ENCODE peak calls at places on chromosomes 5 and 9, in four cellular contexts. N is transverse colon, U is Peyer's patch, H is adrenal gland. O is an unnamed sample. For H3K36me3, the result is how much of the 10 kb centered on the place peaks cover.

GRCh38 chr5:3313569-3313968 is 282.1 kb upstream of the IRX1 start:
- DNase-seq in H (no peak), N (no peak), U (no peak), O (no peak)

GRCh38 chr5:17080361-17080760 is 137.1 kb upstream of the BASP1 start:
- DNase-seq in U (no peak), H (no peak), N (no peak), O (no peak)

GRCh38 chr5:59768204-59769040 is 125.1 kb downstream of the PDE4D start:
- DNase-seq in U (peak), N (peak), H (peak), O (peak)

GRCh38 chr5:1214936-1215220 is 10.3 kb upstream of the SLC6A18 start:
- DNase-seq in N (no peak), U (no peak), H (no peak), O (no peak)

GRCh38 chr5:176647870-176648466 is 684 bp downstream of the TSPAN17 start:
- DNase-seq in H (peak), N (peak), U (peak), O (peak)

GRCh38 chr5:134590992-134591659 is 41.5 kb downstream of the SAR1B start:
- DNase-seq in U (peak), N (peak), H (no peak), O (no peak)

GRCh38 chr9:126543490-126543889 is 70.2 kb upstream of the LMX1B start:
- DNase-seq in U (no peak), H (no peak), N (no peak), O (no peak)

GRCh38 chr5:170755679-170756456 is 27.7 kb upstream of the GABRP start:
- DNase-seq in U (no peak), H (no peak), N (peak), O (no peak)

GRCh38 chr9:70011366-70011765 is 32.3 kb upstream of the MAMDC2 start:
- DNase-seq in U (no peak), N (no peak), H (no peak), O (no peak)

GRCh38 chr5:135245521-135246499 is 153.2 kb downstream of the MACROH2A1 start:
- DNase-seq in H (peak), U (peak), N (no peak), O (peak)

GRCh38 chr5:68220914-68221313 is 5.4 kb downstream of the PIK3R1 start:
- DNase-seq in H (no peak), N (no peak), U (no peak), O (no peak)

GRCh38 chr9:137303893-137304382 is 1.9 kb upstream of the NRARP start:
- DNase-seq in H (no peak), N (no peak), U (peak), O (peak)

GRCh38 chr9:13688990-13689600 is 409.6 kb upstream of the MPDZ start:
- DNase-seq in N (no peak), U (no peak), H (no peak), O (no peak)

GRCh38 chr9:32841314-32841713 is 58.0 kb downstream of the TMEM215 start:
- DNase-seq in H (no peak), N (no peak), U (no peak), O (no peak)

GRCh38 chr9:251398-251797 is 36.7 kb downstream of the DOCK8 start:
- DNase-seq in N (no peak), U (no peak), H (no peak), O (no peak)

GRCh38 chr5:81601912-81602311 is 149.0 kb downstream of the SSBP2 start:
- DNase-seq in H (no peak), U (no peak), N (no peak), O (no peak)

GRCh38 chr5:179413086-179413690 is 67.9 kb upstream of the ADAMTS2 start:
- DNase-seq in U (no peak), H (peak), N (no peak), O (no peak)

GRCh38 chr5:95900383-95900958 is 61.2 kb downstream of the ELL2 start:
- DNase-seq in H (peak), U (no peak), N (no peak), O (no peak)

GRCh38 chr9:135604437-135605237 is 34.7 kb downstream of the GLT6D1 start:
- DNase-seq in N (no peak), U (peak), H (peak), O (peak)

GRCh38 chr9:126893079-126893478 is 21.5 kb upstream of the RALGPS1 start:
- DNase-seq in N (no peak), U (no peak), H (no peak), O (no peak)

GRCh38 chr9:116207371-116208111 is 54.0 kb downstream of the PAPPA start:
- DNase-seq in H (no peak), N (no peak), U (no peak), O (no peak)

GRCh38 chr9:95363051-95363841 is 45.7 kb upstream of the FANCC start:
- DNase-seq in H (no peak), U (no peak), N (no peak), O (no peak)

GRCh38 chr5:17221843-17222614 is 4.6 kb downstream of the BASP1 start:
- DNase-seq in H (no peak), U (no peak), N (no peak), O (no peak)

GRCh38 chr9:35518212-35518917 is 28.5 kb downstream of the RUSC2 start:
- DNase-seq in U (no peak), H (peak), N (no peak), O (no peak)

GRCh38 chr9:130239741-130240241 is 25.8 kb upstream of the HMCN2 start:
- DNase-seq in H (peak), N (no peak), U (no peak), O (no peak)

GRCh38 chr5:116734717-116735072 is 160.1 kb upstream of the SEMA6A start:
- DNase-seq in U (no peak), N (no peak), H (no peak), O (no peak)

GRCh38 chr9:116154334-116154975 is 864 bp downstream of the PAPPA start:
- DNase-seq in H (no peak), U (peak), N (no peak), O (peak)

GRCh38 chr9:33315371-33315770 is 25.1 kb downstream of the NFX1 start:
- DNase-seq in U (no peak), H (no peak), N (no peak), O (no peak)

GRCh38 chr9:21754741-21755140 is 47.7 kb upstream of the MTAP start:
- DNase-seq in H (no peak), N (no peak), U (no peak), O (no peak)

GRCh38 chr9:9998491-9999287 is 614.1 kb downstream of the PTPRD start:
- DNase-seq in N (no peak), H (no peak), U (no peak), O (no peak)

GRCh38 chr5:168292783-168293696 is 1.6 kb downstream of the WWC1 start:
- DNase-seq in N (no peak), H (no peak), U (no peak), O (no peak)

GRCh38 chr5:425714-426113 is 17.3 kb upstream of the EXOC3 start:
- DNase-seq in N (no peak), H (no peak), U (no peak), O (no peak)

GRCh38 chr5:177295929-177296328 is 7.6 kb downstream of the RAB24 start:
- DNase-seq in N (no peak), H (no peak), U (no peak), O (no peak)

GRCh38 chr5:575636-576035 is 36.5 kb upstream of the CEP72 start:
- DNase-seq in U (no peak), N (no peak), H (no peak), O (no peak)

GRCh38 chr5:10533218-10533617 is 30.7 kb upstream of the ANKRD33B start:
- DNase-seq in U (no peak), H (no peak), N (no peak), O (no peak)

GRCh38 chr9:115085773-115086377 is 32.1 kb downstream of the TNC start:
- DNase-seq in N (no peak), U (no peak), H (no peak), O (no peak)

GRCh38 chr9:115086886-115087285 is 31.1 kb downstream of the TNC start:
- DNase-seq in H (no peak), N (no peak), U (no peak), O (no peak)

GRCh38 chr9:115084157-115084556 is 33.8 kb downstream of the TNC start:
- DNase-seq in U (no peak), N (no peak), H (no peak), O (no peak)

GRCh38 chr9:115086461-115086860 is 31.5 kb downstream of the TNC start:
- DNase-seq in H (no peak), N (no peak), U (no peak), O (no peak)

DNA sequence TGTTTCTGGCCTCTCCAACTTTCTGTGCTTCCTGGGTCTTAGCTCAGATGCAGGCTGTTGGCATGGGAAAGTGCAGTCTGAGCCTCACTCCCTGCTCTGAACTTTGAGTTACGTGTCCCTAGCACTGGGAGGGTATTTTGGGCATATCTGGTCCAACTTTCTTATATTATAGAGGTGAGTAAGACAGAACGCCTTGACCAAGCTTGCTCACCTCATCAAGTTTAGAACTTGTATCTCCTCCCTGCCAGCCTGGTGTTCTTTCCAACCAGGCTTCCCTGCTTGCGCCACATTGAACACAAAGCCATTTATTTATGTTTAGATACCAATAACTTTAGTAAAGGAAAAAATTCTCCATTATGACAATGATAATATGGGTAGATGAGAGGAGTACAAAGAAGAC is 33.2 kb downstream of the TNC start:
- DNase-seq in N (no peak), H (no peak), U (no peak), O (no peak)
- H3K36me3 ChIP-seq in N (under half), H (under half), U (under half), O (under half)

DNA sequence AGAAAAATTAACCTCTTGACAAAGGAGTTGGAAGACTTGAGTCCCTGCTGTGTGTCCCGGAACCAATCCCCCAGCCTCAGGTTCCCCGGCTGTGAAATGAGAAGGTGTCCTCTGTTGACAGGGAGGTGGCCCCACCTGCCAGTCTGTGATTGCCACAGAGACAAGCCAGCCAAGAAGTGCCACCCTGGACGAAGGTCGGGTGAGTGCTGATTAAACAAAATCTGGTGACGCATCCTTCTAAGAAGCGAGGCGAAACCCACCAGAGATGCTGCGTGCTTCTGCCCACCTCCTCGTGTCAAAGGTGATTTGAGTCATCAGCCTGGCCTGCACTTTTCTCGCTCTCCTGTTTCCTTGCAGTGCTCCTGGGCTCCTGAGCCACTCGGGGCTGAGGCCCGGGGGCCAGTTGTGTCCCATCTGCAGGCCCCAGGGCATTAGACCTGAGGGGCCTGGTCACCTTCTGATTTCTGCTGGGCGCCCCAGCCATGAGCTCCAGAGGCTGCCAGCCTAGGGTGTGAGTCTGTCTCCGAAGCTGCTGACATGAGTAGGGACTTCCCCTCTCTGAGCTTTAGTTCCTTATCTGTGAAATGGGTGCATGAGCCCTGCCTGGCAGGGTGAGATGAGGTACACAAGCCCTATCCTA is 28.7 kb downstream of the NEK6 start:
- DNase-seq in H (no peak), U (peak), N (peak), O (no peak)
- TF ChIP-seq POLR2A in H (no peak), U (no peak), N (no peak), O (no peak)

GRCh38 chr5:174311531-174312269 is 266.2 kb downstream of the NSG2 start:
- DNase-seq in N (peak), U (peak), H (peak), O (peak)
- H3K36me3 ChIP-seq in N (under half), U (under half), H (under half), O (under half)

DNA sequence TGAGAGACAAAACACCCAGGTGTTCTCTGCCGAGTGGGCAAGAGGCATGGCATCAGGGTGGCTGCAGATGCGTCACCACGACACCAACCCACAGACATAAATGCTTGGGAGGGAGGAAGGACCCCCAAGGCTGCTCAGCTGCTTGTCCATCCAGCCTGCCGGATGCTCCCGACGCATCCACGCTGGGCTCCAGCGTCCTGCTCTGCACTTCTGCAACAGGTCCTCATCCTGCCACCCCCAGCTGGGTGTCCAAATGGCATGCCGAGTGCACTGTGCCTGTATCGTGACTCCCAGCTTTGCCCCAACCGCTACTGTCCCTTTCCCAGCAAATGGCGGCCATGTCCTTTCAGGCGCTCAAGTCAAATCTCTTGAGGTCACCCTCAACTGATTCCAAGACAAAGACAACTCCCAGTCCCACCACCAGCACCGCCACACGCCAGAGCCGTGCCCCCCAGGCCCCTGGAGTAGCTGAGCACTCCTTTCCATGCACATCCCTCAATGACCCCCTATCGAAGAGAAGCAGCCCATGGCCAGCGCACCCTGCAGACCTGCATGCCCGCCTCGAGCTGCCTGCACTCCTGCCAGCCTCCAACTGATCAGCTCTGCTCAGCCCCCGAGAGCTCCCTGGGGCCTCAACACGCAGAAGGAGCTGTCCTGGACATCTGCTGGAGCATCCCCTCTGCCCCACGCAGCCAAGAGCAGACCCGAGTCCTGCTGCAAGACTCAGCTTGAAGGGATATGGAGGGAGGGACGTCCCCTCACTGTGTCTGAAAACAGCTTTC is 116.7 kb downstream of the ROR2 start:
- DNase-seq in U (no peak), H (no peak), N (no peak), O (peak)
- TF ChIP-seq POLR2A in U (no peak), H (no peak), N (no peak), O (no peak)

GRCh38 chr9:128629136-128629535 is 27.5 kb downstream of the DYNC2I2 start:
- DNase-seq in U (peak), N (no peak), H (no peak), O (peak)
- H3K36me3 ChIP-seq in U (under half), N (half or more), H (under half), O (under half)

O was measured in ovary.